ENCODE peak calls at places on chromosomes 13 and 19, in four cellular contexts. One of them, this sample, is unnamed.

GRCh38 chr19:53388168-53388567 is 6.8 kb upstream of the ZNF765 start:
- DNase-seq in neural progenitor cell: no peak
- DNase-seq in lower leg skin: no peak
- DNase-seq in body of pancreas: no peak
- DNase-seq in this sample: no peak

GRCh38 chr19:7293795-7294570 is at the start of gene INSR:
- DNase-seq in body of pancreas: peak
- DNase-seq in neural progenitor cell: peak
- DNase-seq in lower leg skin: peak
- DNase-seq in this sample: peak

GRCh38 chr19:47097396-47098217 is 16.0 kb downstream of the ZC3H4 start:
- DNase-seq in body of pancreas: no peak
- DNase-seq in lower leg skin: peak
- DNase-seq in neural progenitor cell: no peak
- DNase-seq in this sample: no peak

GRCh38 chr13:77698211-77699058 is 948 bp downstream of the SLAIN1 start:
- DNase-seq in body of pancreas: peak
- DNase-seq in neural progenitor cell: peak
- DNase-seq in lower leg skin: peak
- DNase-seq in this sample: no peak

GRCh38 chr19:39834287-39834841 is 402 bp upstream of the DYRK1B start:
- DNase-seq in neural progenitor cell: no peak
- DNase-seq in lower leg skin: no peak
- DNase-seq in body of pancreas: no peak
- DNase-seq in this sample: no peak

GRCh38 chr13:45538382-45538781 is 73.6 kb downstream of the COG3 start:
- DNase-seq in lower leg skin: no peak
- DNase-seq in neural progenitor cell: peak
- DNase-seq in body of pancreas: no peak
- DNase-seq in this sample: no peak

GRCh38 chr19:17511724-17512573 is 500 bp downstream of the PGLS start:
- DNase-seq in neural progenitor cell: peak
- DNase-seq in lower leg skin: peak
- DNase-seq in body of pancreas: peak
- DNase-seq in this sample: no peak

GRCh38 chr19:12090807-12091206 is 26.3 kb downstream of the ZNF844 start:
- DNase-seq in neural progenitor cell: peak
- DNase-seq in body of pancreas: peak
- DNase-seq in lower leg skin: peak
- DNase-seq in this sample: no peak

GRCh38 chr19:40365613-40366401 is 17.3 kb downstream of the PLD3 start:
- DNase-seq in lower leg skin: peak
- DNase-seq in neural progenitor cell: peak
- DNase-seq in body of pancreas: peak
- DNase-seq in this sample: no peak

GRCh38 chr13:86383151-86383550 is 583.9 kb upstream of the SLITRK6 start:
- DNase-seq in body of pancreas: no peak
- DNase-seq in lower leg skin: no peak
- DNase-seq in neural progenitor cell: no peak
- DNase-seq in this sample: no peak

GRCh38 chr13:90154311-90154960 is 1193.1 kb upstream of the MIR17HG start:
- DNase-seq in lower leg skin: no peak
- DNase-seq in neural progenitor cell: no peak
- DNase-seq in body of pancreas: no peak
- DNase-seq in this sample: no peak

GRCh38 chr19:2546128-2547032 is 70.5 kb downstream of the GADD45B start:
- DNase-seq in neural progenitor cell: peak
- DNase-seq in body of pancreas: peak
- DNase-seq in lower leg skin: peak
- DNase-seq in this sample: no peak

GRCh38 chr13:44573790-44574465 is 2.2 kb downstream of the TSC22D1 start:
- DNase-seq in neural progenitor cell: peak
- DNase-seq in lower leg skin: no peak
- DNase-seq in body of pancreas: peak
- DNase-seq in this sample: no peak

GRCh38 chr19:38869160-38869835 is 8.8 kb downstream of the RINL start:
- DNase-seq in lower leg skin: no peak
- DNase-seq in body of pancreas: peak
- DNase-seq in neural progenitor cell: no peak
- DNase-seq in this sample: no peak

GRCh38 chr13:43894438-43894837 is 14.7 kb downstream of the LACC1 start:
- DNase-seq in lower leg skin: no peak
- DNase-seq in neural progenitor cell: no peak
- DNase-seq in body of pancreas: no peak
- DNase-seq in this sample: no peak

GRCh38 chr19:5092444-5092843 is 123.5 kb downstream of the KDM4B start:
- DNase-seq in neural progenitor cell: no peak
- DNase-seq in body of pancreas: no peak
- DNase-seq in lower leg skin: no peak
- DNase-seq in this sample: no peak

GRCh38 chr19:13163609-13164364 is 13.6 kb downstream of the IER2 start:
- DNase-seq in lower leg skin: peak
- DNase-seq in neural progenitor cell: peak
- DNase-seq in body of pancreas: peak
- DNase-seq in this sample: peak

GRCh38 chr19:50555447-50556235 is 12.6 kb downstream of the LRRC4B start:
- DNase-seq in body of pancreas: no peak
- DNase-seq in lower leg skin: no peak
- DNase-seq in neural progenitor cell: peak
- DNase-seq in this sample: no peak

GRCh38 chr13:110044521-110045200 is 258.3 kb upstream of the IRS2 start:
- DNase-seq in neural progenitor cell: peak
- DNase-seq in body of pancreas: no peak
- DNase-seq in lower leg skin: no peak
- DNase-seq in this sample: peak

GRCh38 chr13:39765801-39766463 is 110.5 kb downstream of the COG6 start:
- DNase-seq in neural progenitor cell: peak
- DNase-seq in body of pancreas: peak
- DNase-seq in lower leg skin: peak
- DNase-seq in this sample: no peak

GRCh38 chr13:33228645-33229445 is 56.7 kb downstream of the STARD13 start:
- DNase-seq in neural progenitor cell: peak
- DNase-seq in body of pancreas: no peak
- DNase-seq in lower leg skin: no peak
- DNase-seq in this sample: no peak

GRCh38 chr13:24740014-24740890 is 23.7 kb upstream of the RNF17 start:
- DNase-seq in neural progenitor cell: no peak
- DNase-seq in lower leg skin: peak
- DNase-seq in body of pancreas: no peak
- DNase-seq in this sample: no peak

GRCh38 chr19:42443944-42444398 is 1.2 kb upstream of the CXCL17 start:
- DNase-seq in body of pancreas: peak
- DNase-seq in neural progenitor cell: no peak
- DNase-seq in lower leg skin: no peak
- DNase-seq in this sample: no peak

GRCh38 chr19:548841-549830 is 5.3 kb downstream of the GZMM start:
- DNase-seq in neural progenitor cell: no peak
- DNase-seq in lower leg skin: no peak
- DNase-seq in body of pancreas: no peak
- DNase-seq in this sample: no peak

GRCh38 chr13:55160911-55161310 is 1979.8 kb upstream of the PRR20A start:
- DNase-seq in body of pancreas: no peak
- DNase-seq in neural progenitor cell: no peak
- DNase-seq in lower leg skin: no peak
- DNase-seq in this sample: no peak
- TF ChIP-seq CTCF in body of pancreas: no peak
- TF ChIP-seq CTCF in neural progenitor cell: no peak
- TF ChIP-seq CTCF in lower leg skin: no peak
- TF ChIP-seq CTCF in this sample: no peak

GRCh38 chr19:48490980-48491792 is 20.4 kb downstream of the LMTK3 start:
- DNase-seq in neural progenitor cell: peak
- DNase-seq in lower leg skin: no peak
- DNase-seq in body of pancreas: peak
- DNase-seq in this sample: no peak
- H3K4me3 ChIP-seq in neural progenitor cell: peak
- H3K4me3 ChIP-seq in lower leg skin: no peak
- H3K4me3 ChIP-seq in body of pancreas: no peak
- H3K4me3 ChIP-seq in this sample: no peak

DNA sequence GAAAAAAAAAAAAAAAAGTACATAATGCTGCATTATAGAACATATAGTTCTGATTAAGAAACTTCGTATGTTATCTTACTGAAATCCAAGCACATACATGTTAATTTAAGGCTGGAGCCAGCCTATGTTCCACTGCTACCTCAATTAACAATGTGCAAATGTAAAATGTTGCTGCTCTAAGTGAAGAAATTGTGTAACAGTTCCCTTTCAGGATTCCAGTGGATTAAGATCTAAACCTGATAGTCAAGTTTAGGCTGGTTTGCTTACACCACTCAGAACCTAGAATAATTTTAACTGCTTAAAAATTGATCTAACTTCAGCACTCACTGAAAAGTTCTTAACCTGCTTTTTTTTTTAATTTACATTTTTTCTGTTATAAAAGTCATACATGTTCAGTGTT is 4.2 kb downstream of the VPS36 start:
- DNase-seq in neural progenitor cell: no peak
- DNase-seq in body of pancreas: no peak
- DNase-seq in lower leg skin: no peak
- DNase-seq in this sample: no peak
- TF ChIP-seq CTCF in neural progenitor cell: no peak
- TF ChIP-seq CTCF in body of pancreas: no peak
- TF ChIP-seq CTCF in lower leg skin: no peak
- TF ChIP-seq CTCF in this sample: no peak

GRCh38 chr19:35124098-35125060 is 8.8 kb downstream of the FXYD3 start:
- DNase-seq in lower leg skin: peak
- DNase-seq in body of pancreas: peak
- DNase-seq in neural progenitor cell: peak
- DNase-seq in this sample: peak
- H3K4me3 ChIP-seq in lower leg skin: no peak
- H3K4me3 ChIP-seq in body of pancreas: no peak
- H3K4me3 ChIP-seq in neural progenitor cell: no peak
- H3K4me3 ChIP-seq in this sample: peak